ENCODE peak calls at places on chromosomes 3 and 15, in six cellular contexts. T, G, K, A, U and H are unnamed samples.

GRCh38 chr3:196778755-196779154 is 39.1 kb downstream of the PAK2 start:
- DNase-seq in G (no peak), U (no peak), K (no peak), A (no peak), T (no peak), H (no peak)

GRCh38 chr3:43773273-43774104 is 82.8 kb downstream of the ABHD5 start:
- DNase-seq in G (no peak), K (no peak), U (no peak), A (peak; percentile 52), T (peak; percentile 18), H (no peak)

GRCh38 chr15:43930079-43930478 is 103.3 kb downstream of the WDR76 start:
- DNase-seq in T (no peak), K (peak; percentile 23), A (no peak), G (no peak), U (no peak), H (no peak)

GRCh38 chr15:66803182-66803729 is 101.2 kb downstream of the SMAD6 start:
- DNase-seq in K (peak; percentile 56), T (peak; percentile 84), A (peak; percentile 94), U (no peak), G (no peak), H (no peak)

GRCh38 chr15:31328999-31329639 is 2.5 kb downstream of the KLF13 start:
- DNase-seq in A (peak; percentile 78), K (no peak), G (no peak), T (no peak), U (no peak), H (no peak)

GRCh38 chr15:32933241-32933640 is 215.4 kb downstream of the GREM1 start:
- DNase-seq in G (no peak), A (no peak), K (no peak), U (no peak), T (no peak), H (no peak)

GRCh38 chr3:172152869-172153268 is 113.5 kb downstream of the FNDC3B start:
- DNase-seq in G (no peak), A (no peak), T (no peak), K (no peak), U (no peak), H (no peak)

GRCh38 chr3:86787091-86787490 is 203.9 kb downstream of the VGLL3 start:
- DNase-seq in T (no peak), G (no peak), U (no peak), K (no peak), A (no peak), H (no peak)

GRCh38 chr3:96970211-96970610 is 155.8 kb downstream of the EPHA6 start:
- DNase-seq in T (no peak), K (no peak), A (no peak), U (no peak), G (no peak), H (no peak)

GRCh38 chr15:29835301-29835700 is 13.0 kb upstream of the TJP1 start:
- DNase-seq in A (no peak), G (no peak), U (no peak), K (no peak), T (no peak), H (no peak)

GRCh38 chr3:155282416-155283091 is 10.9 kb downstream of the STRIT1 start:
- DNase-seq in U (no peak), G (no peak), A (peak; percentile 66), K (no peak), T (peak; percentile 23), H (no peak)

GRCh38 chr3:121443456-121443855 is 102.3 kb downstream of the POLQ start:
- DNase-seq in A (no peak), U (no peak), G (no peak), K (no peak), T (no peak), H (no peak)

GRCh38 chr3:175224051-175224450 is 364.9 kb downstream of the NAALADL2 start:
- DNase-seq in K (no peak), U (no peak), A (no peak), T (peak; percentile 1), G (no peak), H (no peak)

GRCh38 chr3:106688463-106688862 is 688.8 kb upstream of the CCDC54 start:
- DNase-seq in U (no peak), T (peak; percentile 47), K (no peak), G (no peak), A (no peak), H (no peak)

GRCh38 chr3:115381573-115381912 is 234.5 kb upstream of the ZBTB20 start:
- DNase-seq in G (no peak), A (no peak), T (no peak), K (no peak), U (no peak), H (no peak)

GRCh38 chr15:70494861-70495571 is 268.3 kb downstream of the UACA start:
- DNase-seq in K (no peak), T (peak; percentile 43), G (no peak), A (no peak), U (no peak), H (no peak)

GRCh38 chr3:192077795-192078497 is 617.0 kb downstream of the PYDC2 start:
- DNase-seq in G (no peak), U (no peak), A (no peak), K (no peak), T (no peak), H (no peak)

GRCh38 chr3:42749753-42750231 is 23.3 kb downstream of the CCDC13 start:
- DNase-seq in T (no peak), A (peak; percentile 60), G (peak; percentile 39), K (no peak), U (no peak), H (no peak)

GRCh38 chr15:40029979-40030893 is 8.7 kb downstream of the SRP14 start:
- DNase-seq in G (no peak), A (peak; percentile 37), U (no peak), K (no peak), T (peak; percentile 50), H (no peak)

GRCh38 chr3:4986175-4986610 is 7.0 kb downstream of the BHLHE40 start:
- DNase-seq in A (no peak), G (no peak), K (no peak), T (no peak), U (no peak), H (no peak)

GRCh38 chr3:50242778-50243551 is 7.0 kb downstream of the GNAI2 start:
- DNase-seq in K (no peak), G (no peak), T (no peak), U (no peak), A (no peak), H (no peak)

GRCh38 chr15:77075528-77075927 is 4.6 kb upstream of the TSPAN3 start:
- DNase-seq in T (peak; percentile 19), A (no peak), G (no peak), U (no peak), K (no peak), H (no peak)

GRCh38 chr3:52084216-52084945 is 28.0 kb upstream of the DUSP7 start:
- DNase-seq in U (no peak), T (no peak), K (no peak), G (no peak), A (no peak), H (no peak)

GRCh38 chr3:47057212-47057671 is 77.8 kb downstream of the NBEAL2 start:
- DNase-seq in G (no peak), U (no peak), A (no peak), K (no peak), T (no peak), H (peak; percentile 10)
- TF ChIP-seq TAF1 in G (no peak), U (no peak), A (no peak), K (no peak), T (no peak), H (no peak)

GRCh38 chr3:36380171-36381031 is at the start of gene STAC:
- DNase-seq in U (no peak), K (no peak), G (no peak), A (no peak), T (no peak), H (peak; percentile 5)
- TF ChIP-seq POLR2AphosphoS5 in U (no peak), K (no peak), G (no peak), A (no peak), T (no peak), H (no peak)

GRCh38 chr3:158120330-158120729 is 10.4 kb downstream of the RSRC1 start:
- DNase-seq in T (no peak), K (no peak), A (no peak), G (no peak), U (no peak), H (no peak)

GRCh38 chr3:158121295-158121694 is 11.4 kb downstream of the RSRC1 start:
- DNase-seq in A (no peak), G (no peak), T (no peak), U (no peak), K (no peak), H (no peak)
- TF ChIP-seq POLR2A in A (no peak), G (no peak), T (no peak), U (no peak), K (no peak), H (no peak)

GRCh38 chr3:111739241-111739952 is 119.7 kb upstream of the PHLDB2 start:
- DNase-seq in A (no peak), U (no peak), K (no peak), T (peak; percentile 91), G (no peak), H (no peak)
- TF ChIP-seq TAF1 in A (no peak), U (no peak), K (no peak), T (no peak), G (no peak), H (no peak)

GRCh38 chr15:89101302-89102191 is 13.3 kb downstream of the ABHD2 start:
- DNase-seq in A (no peak), K (no peak), T (peak; percentile 45), U (no peak), G (no peak), H (no peak)
- TF ChIP-seq POLR2AphosphoS5 in A (no peak), K (no peak), T (no peak), U (no peak), G (no peak), H (no peak)

GRCh38 chr15:78873796-78874761 is 1.4 kb downstream of the MORF4L1 start:
- DNase-seq in G (no peak), U (no peak), K (no peak), A (no peak), T (no peak), H (no peak)

GRCh38 chr15:78875107-78875914 is 2.6 kb downstream of the MORF4L1 start:
- DNase-seq in A (no peak), K (no peak), T (no peak), U (no peak), G (no peak), H (no peak)

GRCh38 chr15:78872155-78872971 is at the start of gene MORF4L1:
- DNase-seq in U (peak; percentile 71), A (peak; percentile 90), T (peak; percentile 88), G (peak; percentile 90), K (peak; percentile 97), H (peak; percentile 93)

GRCh38 chr15:78868366-78868765 is 4.3 kb upstream of the MORF4L1 start:
- DNase-seq in U (no peak), A (no peak), K (no peak), G (no peak), T (no peak), H (no peak)

GRCh38 chr15:78872972-78873795 is 494 bp downstream of the MORF4L1 start:
- DNase-seq in A (peak; percentile 72), G (peak; percentile 51), U (peak; percentile 53), T (peak; percentile 81), K (peak; percentile 79), H (peak; percentile 60)
- TF ChIP-seq POLR2A in A (peak; percentile 90), G (peak; percentile 67), U (peak; percentile 92), T (peak; percentile 74), K (peak; percentile 91), H (peak; percentile 77)

GRCh38 chr15:42035362-42035761 is 14.5 kb upstream of the PLA2G4E start:
- DNase-seq in U (peak; percentile 52), K (no peak), T (no peak), A (no peak), G (peak; percentile 33), H (peak; percentile 39)
- TF ChIP-seq TAF1 in U (no peak), K (no peak), T (no peak), A (no peak), G (no peak), H (no peak)